ENCODE peak calls at places on chromosomes 6 and 20, in seven cellular contexts. V, Q, O, H, B, P and W are unnamed samples.

GRCh38 chr20:45097485-45098095 is 3.3 kb downstream of the KCNS1 start:
- DNase-seq in P (no peak), Q (no peak), O (no peak), H (no peak), B (no peak), V (peak), W (no peak)

GRCh38 chr6:30483677-30484279 is 5.5 kb upstream of the HLA-E start:
- DNase-seq in P (peak), V (no peak), O (peak), Q (no peak), H (no peak), B (peak), W (peak)

GRCh38 chr6:154539593-154540269 is 29.2 kb upstream of the CNKSR3 start:
- DNase-seq in B (no peak), O (no peak), V (no peak), P (no peak), Q (no peak), H (no peak), W (no peak)

GRCh38 chr20:362271-363254 is 15.7 kb downstream of the NRSN2 start:
- DNase-seq in B (peak), P (no peak), O (no peak), H (peak), Q (no peak), V (peak), W (peak)

GRCh38 chr6:122619309-122619708 is 9.1 kb downstream of the PKIB start:
- DNase-seq in H (no peak), V (no peak), B (no peak), P (no peak), Q (no peak), O (no peak), W (no peak)

GRCh38 chr20:40339661-40340449 is 349.2 kb downstream of the MAFB start:
- DNase-seq in V (peak), Q (no peak), P (no peak), B (peak), H (peak), O (no peak), W (no peak)

GRCh38 chr20:58665606-58666005 is 14.5 kb downstream of the STX16 start:
- DNase-seq in O (no peak), V (no peak), H (no peak), Q (no peak), B (no peak), P (no peak), W (no peak)

GRCh38 chr6:159257846-159258245 is 88.6 kb downstream of the FNDC1 start:
- DNase-seq in P (no peak), O (no peak), V (no peak), Q (no peak), H (no peak), B (no peak), W (no peak)

GRCh38 chr20:62955519-62956386 is 3.2 kb downstream of the SLC17A9 start:
- DNase-seq in H (no peak), Q (no peak), P (no peak), V (no peak), B (no peak), O (no peak), W (no peak)

GRCh38 chr6:14092301-14092700 is 25.3 kb upstream of the CD83 start:
- DNase-seq in O (no peak), B (no peak), Q (no peak), P (no peak), H (no peak), V (no peak), W (no peak)

GRCh38 chr6:160919713-160920112 is 71.9 kb upstream of the MAP3K4 start:
- DNase-seq in P (no peak), O (no peak), V (no peak), H (no peak), Q (peak), B (no peak), W (no peak)

GRCh38 chr6:147618927-147619326 is 110.4 kb downstream of the SAMD5 start:
- DNase-seq in P (no peak), Q (no peak), H (no peak), V (no peak), B (no peak), O (no peak), W (no peak)

GRCh38 chr6:27866370-27867050 is 45.7 kb downstream of the OR2B2 start:
- DNase-seq in O (no peak), Q (no peak), H (no peak), V (peak), B (peak), P (peak), W (peak)

GRCh38 chr20:32902456-32903420 is 44.0 kb downstream of the EFCAB8 start:
- DNase-seq in V (peak), O (peak), H (peak), Q (no peak), B (no peak), P (peak), W (peak)

GRCh38 chr6:3408665-3409064 is 48.2 kb downstream of the SLC22A23 start:
- DNase-seq in Q (no peak), V (no peak), H (no peak), P (no peak), B (no peak), O (no peak), W (no peak)

GRCh38 chr6:90123796-90124195 is 172.8 kb downstream of the BACH2 start:
- DNase-seq in H (no peak), P (no peak), Q (no peak), V (no peak), O (no peak), B (no peak), W (no peak)

GRCh38 chr20:2295886-2296544 is at the start of gene TGM3:
- DNase-seq in H (no peak), P (no peak), V (no peak), B (no peak), O (no peak), Q (no peak), W (no peak)

GRCh38 chr20:50197463-50197862 is 6.8 kb downstream of the CEBPB start:
- DNase-seq in H (no peak), Q (no peak), B (no peak), P (no peak), V (no peak), O (no peak), W (no peak)

GRCh38 chr20:61705909-61706308 is 359.8 kb downstream of the TAF4 start:
- DNase-seq in B (no peak), V (no peak), P (no peak), Q (no peak), O (no peak), H (no peak), W (no peak)

GRCh38 chr20:63882257-63883208 is 12.4 kb upstream of the DNAJC5 start:
- DNase-seq in O (no peak), P (no peak), Q (no peak), B (no peak), H (no peak), V (no peak), W (no peak)

GRCh38 chr20:18634501-18634900 is 46.6 kb downstream of the DTD1 start:
- DNase-seq in H (no peak), Q (no peak), P (no peak), V (no peak), O (no peak), B (no peak), W (no peak)

GRCh38 chr6:139852484-139853140 is 478.2 kb upstream of the CITED2 start:
- DNase-seq in O (no peak), Q (peak), P (no peak), H (no peak), B (no peak), V (no peak), W (no peak)

GRCh38 chr6:45970326-45970725 is 45.3 kb downstream of the CLIC5 start:
- DNase-seq in B (no peak), P (no peak), H (no peak), V (no peak), Q (no peak), O (no peak), W (no peak)

GRCh38 chr20:49583343-49583668 is 15.4 kb upstream of the PTGIS start:
- DNase-seq in V (no peak), H (no peak), P (no peak), B (no peak), O (no peak), Q (no peak), W (no peak)

GRCh38 chr20:33351696-33352095 is 49.6 kb downstream of the CDK5RAP1 start:
- DNase-seq in H (no peak), B (no peak), P (no peak), V (no peak), O (no peak), Q (no peak), W (no peak)

GRCh38 chr6:170308761-170309160 is 2.2 kb downstream of the FAM120B start:
- DNase-seq in V (no peak), O (no peak), Q (no peak), P (no peak), H (no peak), B (no peak), W (no peak)

GRCh38 chr6:139364302-139364981 is 10.0 kb downstream of the CITED2 start:
- DNase-seq in V (no peak), P (peak), B (peak), H (no peak), Q (no peak), O (no peak), W (peak)

GRCh38 chr6:136643850-136644596 is 93.8 kb upstream of the MAP7 start:
- DNase-seq in H (peak), B (peak), Q (peak), O (peak), P (peak), V (peak), W (peak)

GRCh38 chr6:98672681-98673475 is 161.5 kb upstream of the POU3F2 start:
- DNase-seq in V (no peak), P (no peak), O (no peak), H (peak), Q (no peak), B (no peak), W (no peak)